ENCODE peak calls at places on chromosomes 13 and 19, in eight cellular contexts. M is pancreas; Z is neural progenitor cell; R is fibroblast of lung; N is brain microvascular endothelial cell; G is CD8-positive, alpha-beta T cell; X is heart left ventricle; D is adrenal gland. F is an unnamed sample.

GRCh38 chr19:4966591-4966990 is 2.3 kb upstream of the KDM4B start:
- DNase-seq in M (no peak), Z (no peak), R (no peak), N (no peak), G (no peak), X (no peak), D (no peak), F (no peak)

GRCh38 chr19:4172861-4173473 is 9.4 kb downstream of the SIRT6 start:
- DNase-seq in M (peak; percentile 69), Z (peak; percentile 92), R (peak; percentile 21), N (peak; percentile 7), G (peak; percentile 77), X (peak; percentile 46), D (peak; percentile 77), F (peak; percentile 63)

GRCh38 chr13:100636441-100636840 is 38.2 kb downstream of the TMTC4 start:
- DNase-seq in M (no peak), Z (no peak), R (no peak), N (no peak), G (no peak), X (no peak), D (no peak), F (no peak)

GRCh38 chr19:4366666-4367335 is 23.4 kb downstream of the MPND start:
- DNase-seq in M (no peak), Z (no peak), R (no peak), N (no peak), G (no peak), X (no peak), D (peak; percentile 20), F (no peak)

GRCh38 chr19:38661166-38661565 is 13.7 kb downstream of the ACTN4 start:
- DNase-seq in M (no peak), Z (no peak), R (no peak), N (no peak), G (no peak), X (no peak), D (no peak), F (no peak)

GRCh38 chr19:13241321-13242104 is 91.3 kb downstream of the IER2 start:
- DNase-seq in M (no peak), Z (no peak), R (no peak), N (no peak), G (peak; percentile 9), X (no peak), D (no peak), F (peak; percentile 4)

GRCh38 chr13:63516124-63516523 is 2100.5 kb upstream of the PCDH20 start:
- DNase-seq in M (no peak), Z (no peak), R (peak; percentile 8), N (no peak), G (no peak), X (no peak), D (no peak), F (no peak)

GRCh38 chr19:57110592-57111328 is 9.0 kb upstream of the USP29 start:
- DNase-seq in M (peak; percentile 18), Z (no peak), R (no peak), N (no peak), G (no peak), X (no peak), D (no peak), F (no peak)

GRCh38 chr13:48653074-48654054 is at the start of gene CYSLTR2:
- DNase-seq in M (no peak), Z (peak; percentile 6), R (peak; percentile 55), N (peak; percentile 34), G (peak; percentile 26), X (peak; percentile 21), D (no peak), F (no peak)

GRCh38 chr13:106570354-106570822 is 2.5 kb upstream of the ARGLU1 start:
- DNase-seq in M (peak; percentile 82), Z (peak; percentile 87), R (peak; percentile 51), N (peak; percentile 93), G (peak; percentile 66), X (no peak), D (peak; percentile 56), F (peak; percentile 49)

GRCh38 chr19:45251452-45252354 is 632 bp downstream of the MARK4 start:
- DNase-seq in M (peak; percentile 27), Z (peak; percentile 74), R (peak; percentile 11), N (no peak), G (no peak), X (no peak), D (peak; percentile 39), F (no peak)

GRCh38 chr13:36298535-36299068 is 988 bp upstream of the CCDC169 start:
- DNase-seq in M (no peak), Z (peak; percentile 90), R (no peak), N (no peak), G (no peak), X (no peak), D (no peak), F (no peak)

GRCh38 chr13:99063178-99063577 is 85.3 kb upstream of the DOCK9 start:
- DNase-seq in M (no peak), Z (no peak), R (no peak), N (no peak), G (no peak), X (no peak), D (no peak), F (no peak)

GRCh38 chr13:66501187-66501586 is 728.9 kb downstream of the PCDH9 start:
- DNase-seq in M (no peak), Z (no peak), R (peak; percentile 74), N (no peak), G (no peak), X (no peak), D (no peak), F (no peak)

GRCh38 chr19:3533020-3533408 is 6.0 kb upstream of the TEKTIP1 start:
- DNase-seq in M (no peak), Z (no peak), R (no peak), N (no peak), G (no peak), X (no peak), D (no peak), F (no peak)

GRCh38 chr19:10968527-10969081 is 7.8 kb downstream of the SMARCA4 start:
- DNase-seq in M (no peak), Z (no peak), R (no peak), N (no peak), G (no peak), X (no peak), D (no peak), F (no peak)

GRCh38 chr13:105918842-105919741 is 616.4 kb downstream of the EFNB2 start:
- DNase-seq in M (no peak), Z (no peak), R (peak; percentile 91), N (peak; percentile 89), G (no peak), X (no peak), D (peak; percentile 24), F (no peak)

GRCh38 chr13:65959305-65959704 is 1270.8 kb downstream of the PCDH9 start:
- DNase-seq in M (no peak), Z (no peak), R (no peak), N (no peak), G (no peak), X (no peak), D (no peak), F (no peak)

GRCh38 chr19:4781851-4782250 is 9.7 kb upstream of the FEM1A start:
- DNase-seq in M (no peak), Z (no peak), R (no peak), N (no peak), G (no peak), X (no peak), D (no peak), F (no peak)

GRCh38 chr13:48424212-48424611 is 11.3 kb upstream of the LPAR6 start:
- DNase-seq in M (no peak), Z (no peak), R (no peak), N (no peak), G (no peak), X (no peak), D (no peak), F (no peak)

GRCh38 chr19:43784981-43785808 is 4.4 kb upstream of the KCNN4 start:
- DNase-seq in M (peak; percentile 36), Z (peak; percentile 86), R (peak; percentile 77), N (peak; percentile 57), G (peak; percentile 52), X (peak; percentile 52), D (peak; percentile 61), F (peak; percentile 34)

GRCh38 chr13:112897603-112897955 is 71.4 kb upstream of the MCF2L start:
- DNase-seq in M (no peak), Z (no peak), R (no peak), N (no peak), G (no peak), X (no peak), D (no peak), F (no peak)

GRCh38 chr13:77325371-77325941 is 1.4 kb downstream of the MYCBP2 start:
- DNase-seq in M (no peak), Z (no peak), R (peak; percentile 28), N (no peak), G (no peak), X (no peak), D (no peak), F (no peak)

GRCh38 chr19:18098891-18099622 is 1.5 kb downstream of the MAST3 start:
- DNase-seq in M (no peak), Z (peak; percentile 50), R (no peak), N (no peak), G (peak; percentile 58), X (no peak), D (peak; percentile 27), F (peak; percentile 47)

GRCh38 chr19:55490478-55491436 is 2.5 kb downstream of the SSC5D start:
- DNase-seq in M (no peak), Z (no peak), R (no peak), N (no peak), G (no peak), X (no peak), D (no peak), F (no peak)

GRCh38 chr13:112970552-112971287 is 1.7 kb downstream of the MCF2L start:
- DNase-seq in M (no peak), Z (no peak), R (no peak), N (no peak), G (no peak), X (no peak), D (no peak), F (no peak)

GRCh38 chr19:14152713-14153112 is 16.3 kb upstream of the ASF1B start:
- DNase-seq in M (no peak), Z (no peak), R (no peak), N (no peak), G (no peak), X (no peak), D (no peak), F (no peak)

GRCh38 chr13:35190241-35190640 is 248.2 kb downstream of the NBEA start:
- DNase-seq in M (no peak), Z (no peak), R (peak; percentile 29), N (no peak), G (no peak), X (no peak), D (no peak), F (no peak)
- TF ChIP-seq CTCF in M (no peak), Z (no peak), R (no peak), N (no peak), G (no peak), X (no peak), D (no peak), F (no peak)

GRCh38 chr19:46603195-46603637 is 2.1 kb downstream of the CALM3 start:
- DNase-seq in M (peak; percentile 75), Z (no peak), R (no peak), N (no peak), G (no peak), X (no peak), D (no peak), F (no peak)
- H3K27ac ChIP-seq in M (peak overlapping the region; percentile 100), Z (no peak overlapping the region), R (peak overlapping the region; percentile 90), N (no peak overlapping the region), G (no peak overlapping the region), X (peak overlapping the region; percentile 99), D (peak overlapping the region; percentile 75), F (peak overlapping the region; percentile 48)

GRCh38 chr19:32570081-32570785 is 10.8 kb upstream of the PDCD5 start:
- DNase-seq in M (peak; percentile 43), Z (peak; percentile 81), R (peak; percentile 67), N (peak; percentile 61), G (peak; percentile 60), X (peak; percentile 19), D (peak; percentile 62), F (peak; percentile 45)
- TF ChIP-seq CTCF in M (no peak), Z (peak; percentile 87), R (peak; percentile 80), N (peak; percentile 86), G (peak; percentile 66), X (peak; percentile 53), D (peak; percentile 81), F (peak; percentile 66)

GRCh38 chr19:7710616-7711015 is 8.7 kb upstream of the FCER2 start:
- DNase-seq in M (no peak), Z (no peak), R (no peak), N (no peak), G (no peak), X (no peak), D (no peak), F (no peak)
- H3K27ac ChIP-seq in M (no peak overlapping the region), Z (no peak overlapping the region), R (no peak overlapping the region), N (no peak overlapping the region), G (no peak overlapping the region), X (no peak overlapping the region), D (no peak overlapping the region), F (no peak overlapping the region)